ENCODE peak calls at places on chromosomes 11 and 22, in four cellular contexts. One of them, this sample, is unnamed.

GRCh38 chr11:797300-798092 is 585 bp downstream of the SLC25A22 start:
- DNase-seq in AG09319: no peak
- DNase-seq in HepG2: peak
- DNase-seq in astrocyte of the spinal cord: peak
- DNase-seq in this sample: no peak

GRCh38 chr11:69533296-69534165 is 52.1 kb downstream of the LINC01488 start:
- DNase-seq in astrocyte of the spinal cord: no peak
- DNase-seq in HepG2: no peak
- DNase-seq in AG09319: no peak
- DNase-seq in this sample: no peak

GRCh38 chr11:36196476-36197099 is 92.6 kb downstream of the COMMD9 start:
- DNase-seq in AG09319: no peak
- DNase-seq in HepG2: no peak
- DNase-seq in astrocyte of the spinal cord: no peak
- DNase-seq in this sample: no peak

GRCh38 chr11:11149671-11150459 is 203.2 kb downstream of the CSNK2A3 start:
- DNase-seq in AG09319: no peak
- DNase-seq in astrocyte of the spinal cord: no peak
- DNase-seq in HepG2: no peak
- DNase-seq in this sample: no peak

GRCh38 chr22:27997538-27997937 is 78.5 kb upstream of the PITPNB start:
- DNase-seq in astrocyte of the spinal cord: peak
- DNase-seq in HepG2: no peak
- DNase-seq in AG09319: no peak
- DNase-seq in this sample: no peak

GRCh38 chr11:22432331-22433065 is 94.3 kb downstream of the SLC17A6 start:
- DNase-seq in HepG2: no peak
- DNase-seq in astrocyte of the spinal cord: peak
- DNase-seq in AG09319: no peak
- DNase-seq in this sample: no peak

GRCh38 chr11:1323779-1324178 is 14.3 kb upstream of the TOLLIP start:
- DNase-seq in HepG2: no peak
- DNase-seq in AG09319: no peak
- DNase-seq in astrocyte of the spinal cord: no peak
- DNase-seq in this sample: no peak

GRCh38 chr22:28955817-28956216 is 72.4 kb downstream of the ZNRF3 start:
- DNase-seq in AG09319: no peak
- DNase-seq in HepG2: no peak
- DNase-seq in astrocyte of the spinal cord: no peak
- DNase-seq in this sample: no peak

GRCh38 chr22:28958611-28959010 is 75.2 kb downstream of the ZNRF3 start:
- DNase-seq in astrocyte of the spinal cord: peak
- DNase-seq in AG09319: no peak
- DNase-seq in HepG2: no peak
- DNase-seq in this sample: no peak

GRCh38 chr11:32713496-32713895 is 81.0 kb downstream of the CCDC73 start:
- DNase-seq in HepG2: no peak
- DNase-seq in AG09319: no peak
- DNase-seq in astrocyte of the spinal cord: peak
- DNase-seq in this sample: no peak

GRCh38 chr22:46815132-46815531 is 52.7 kb downstream of the TBC1D22A start:
- DNase-seq in astrocyte of the spinal cord: no peak
- DNase-seq in AG09319: no peak
- DNase-seq in HepG2: peak
- DNase-seq in this sample: no peak

GRCh38 chr22:22195265-22196017 is 49.1 kb upstream of the VPREB1 start:
- DNase-seq in astrocyte of the spinal cord: peak
- DNase-seq in HepG2: peak
- DNase-seq in AG09319: no peak
- DNase-seq in this sample: peak

GRCh38 chr11:79182794-79183193 is 258.0 kb downstream of the TENM4 start:
- DNase-seq in HepG2: no peak
- DNase-seq in AG09319: peak
- DNase-seq in astrocyte of the spinal cord: peak
- DNase-seq in this sample: no peak

GRCh38 chr11:11010624-11011127 is 152.8 kb upstream of the ZBED5 start:
- DNase-seq in astrocyte of the spinal cord: peak
- DNase-seq in HepG2: peak
- DNase-seq in AG09319: no peak
- DNase-seq in this sample: no peak

GRCh38 chr11:14189874-14190273 is 169.1 kb downstream of the RRAS2 start:
- DNase-seq in AG09319: peak
- DNase-seq in astrocyte of the spinal cord: no peak
- DNase-seq in HepG2: no peak
- DNase-seq in this sample: peak

GRCh38 chr22:50737728-50738648 is at the start of gene ACR:
- DNase-seq in astrocyte of the spinal cord: no peak
- DNase-seq in AG09319: no peak
- DNase-seq in HepG2: no peak
- DNase-seq in this sample: no peak

DNA sequence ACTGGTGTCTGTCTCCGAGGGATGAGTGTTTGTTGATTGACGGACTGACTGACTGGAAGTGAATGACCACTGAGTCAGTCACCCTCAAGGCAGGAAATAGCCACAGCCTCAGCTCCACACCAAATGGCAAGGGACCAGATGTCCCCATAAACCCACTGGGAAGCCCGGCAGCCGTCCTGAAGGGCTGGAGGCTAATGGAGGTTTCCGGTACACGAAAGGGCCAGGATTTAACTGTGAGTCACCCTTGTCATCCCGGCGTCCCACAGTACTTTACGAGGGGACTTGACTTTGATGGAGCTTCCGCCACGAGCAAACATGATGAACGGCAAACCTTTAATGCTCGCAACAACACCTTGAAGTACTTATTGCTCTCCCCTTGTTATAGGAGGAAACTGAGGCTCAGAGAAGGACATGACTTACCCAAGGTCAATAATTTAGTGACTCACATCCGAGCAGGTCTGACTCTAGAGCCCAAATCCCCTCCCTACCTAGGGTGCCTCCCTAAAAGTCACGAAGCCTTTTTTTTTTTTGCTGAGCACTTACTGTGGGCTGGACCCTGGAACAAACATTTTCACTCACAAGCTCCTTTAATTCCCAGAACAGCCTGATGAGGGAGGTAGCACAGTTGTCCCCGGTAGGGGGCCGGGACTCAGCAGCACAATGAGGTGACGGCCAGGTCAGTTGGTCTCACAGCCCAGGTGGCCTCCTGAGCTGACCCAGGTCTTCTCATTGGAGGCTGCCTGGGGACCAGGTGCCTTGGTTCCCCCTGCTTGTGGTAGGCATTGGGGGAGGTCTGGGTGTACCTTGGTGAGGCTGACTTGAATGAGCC is 25.2 kb upstream of the GCAT start:
- DNase-seq in astrocyte of the spinal cord: peak
- DNase-seq in HepG2: peak
- DNase-seq in AG09319: no peak
- DNase-seq in this sample: no peak
- TF ChIP-seq CTCF in astrocyte of the spinal cord: peak
- TF ChIP-seq CTCF in HepG2: peak
- TF ChIP-seq CTCF in AG09319: no peak
- TF ChIP-seq CTCF in this sample: no peak

GRCh38 chr11:64312947-64313346 is 4.4 kb downstream of the TRMT112 start:
- DNase-seq in astrocyte of the spinal cord: no peak
- DNase-seq in AG09319: no peak
- DNase-seq in HepG2: no peak
- DNase-seq in this sample: no peak

GRCh38 chr11:64314805-64315561 is 2.4 kb downstream of the TRMT112 start:
- DNase-seq in AG09319: no peak
- DNase-seq in astrocyte of the spinal cord: no peak
- DNase-seq in HepG2: no peak
- DNase-seq in this sample: no peak

GRCh38 chr11:64314146-64314804 is 3.1 kb downstream of the TRMT112 start:
- DNase-seq in AG09319: no peak
- DNase-seq in astrocyte of the spinal cord: no peak
- DNase-seq in HepG2: no peak
- DNase-seq in this sample: no peak

GRCh38 chr11:64317325-64317960 is at the start of gene TRMT112:
- DNase-seq in astrocyte of the spinal cord: peak
- DNase-seq in HepG2: peak
- DNase-seq in AG09319: peak
- DNase-seq in this sample: peak

GRCh38 chr11:64313491-64314145 is 3.7 kb downstream of the TRMT112 start:
- DNase-seq in HepG2: no peak
- DNase-seq in astrocyte of the spinal cord: no peak
- DNase-seq in AG09319: no peak
- DNase-seq in this sample: no peak
- TF ChIP-seq CTCF in HepG2: no peak
- TF ChIP-seq CTCF in astrocyte of the spinal cord: no peak
- TF ChIP-seq CTCF in AG09319: peak
- TF ChIP-seq CTCF in this sample: no peak

GRCh38 chr22:30273196-30273595 is 6.5 kb upstream of the OSM start:
- DNase-seq in HepG2: no peak
- DNase-seq in AG09319: no peak
- DNase-seq in astrocyte of the spinal cord: no peak
- DNase-seq in this sample: no peak
- TF ChIP-seq CTCF in HepG2: no peak
- TF ChIP-seq CTCF in AG09319: no peak
- TF ChIP-seq CTCF in astrocyte of the spinal cord: no peak
- TF ChIP-seq CTCF in this sample: no peak

GRCh38 chr11:65861165-65861505 is 902 bp downstream of the MUS81 start:
- DNase-seq in HepG2: no peak
- DNase-seq in AG09319: no peak
- DNase-seq in astrocyte of the spinal cord: no peak
- DNase-seq in this sample: no peak

GRCh38 chr11:65859812-65860277 is 388 bp upstream of the MUS81 start:
- DNase-seq in HepG2: no peak
- DNase-seq in astrocyte of the spinal cord: no peak
- DNase-seq in AG09319: no peak
- DNase-seq in this sample: no peak

GRCh38 chr11:65861533-65862183 is 1.4 kb downstream of the MUS81 start:
- DNase-seq in HepG2: no peak
- DNase-seq in astrocyte of the spinal cord: no peak
- DNase-seq in AG09319: no peak
- DNase-seq in this sample: no peak

GRCh38 chr11:65859134-65859811 is 960 bp upstream of the MUS81 start:
- DNase-seq in astrocyte of the spinal cord: peak
- DNase-seq in AG09319: peak
- DNase-seq in HepG2: peak
- DNase-seq in this sample: peak

GRCh38 chr11:65860278-65861164 is at the start of gene MUS81:
- DNase-seq in astrocyte of the spinal cord: peak
- DNase-seq in AG09319: peak
- DNase-seq in HepG2: peak
- DNase-seq in this sample: peak
- TF ChIP-seq CTCF in astrocyte of the spinal cord: peak
- TF ChIP-seq CTCF in AG09319: peak
- TF ChIP-seq CTCF in HepG2: peak
- TF ChIP-seq CTCF in this sample: peak

GRCh38 chr11:77316733-77317342 is 15.4 kb upstream of the GDPD4 start:
- DNase-seq in HepG2: no peak
- DNase-seq in astrocyte of the spinal cord: no peak
- DNase-seq in AG09319: no peak
- DNase-seq in this sample: no peak
- TF ChIP-seq CTCF in HepG2: no peak
- TF ChIP-seq CTCF in astrocyte of the spinal cord: no peak
- TF ChIP-seq CTCF in AG09319: no peak
- TF ChIP-seq CTCF in this sample: no peak

DNA sequence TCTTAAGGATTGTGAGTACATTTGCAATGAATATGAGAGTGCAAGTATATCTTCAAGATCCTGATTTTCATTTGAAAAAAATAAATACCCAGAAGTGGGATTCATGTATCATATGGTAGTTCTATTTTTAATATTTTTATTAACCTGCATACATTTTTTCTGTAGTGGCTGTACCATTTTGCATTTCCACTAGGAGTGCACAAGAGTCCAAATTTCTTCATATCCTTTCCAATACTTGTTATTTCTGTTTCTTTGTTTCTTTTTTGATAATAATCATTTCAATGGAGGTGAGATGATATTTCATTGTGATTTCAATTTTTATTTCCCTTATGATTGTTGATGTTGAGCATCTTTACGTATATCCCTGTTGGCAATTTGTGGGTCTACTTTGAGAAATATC is 759.8 kb upstream of the CNTN5 start:
- DNase-seq in AG09319: no peak
- DNase-seq in HepG2: no peak
- DNase-seq in astrocyte of the spinal cord: no peak
- DNase-seq in this sample: no peak
- TF ChIP-seq CTCF in AG09319: no peak
- TF ChIP-seq CTCF in HepG2: no peak
- TF ChIP-seq CTCF in astrocyte of the spinal cord: peak
- TF ChIP-seq CTCF in this sample: no peak

GRCh38 chr22:44944891-44945600 is 64.8 kb downstream of the PHF21B start:
- DNase-seq in AG09319: no peak
- DNase-seq in HepG2: no peak
- DNase-seq in astrocyte of the spinal cord: no peak
- DNase-seq in this sample: no peak

GRCh38 chr22:44943701-44944324 is 66.0 kb downstream of the PHF21B start:
- DNase-seq in astrocyte of the spinal cord: no peak
- DNase-seq in AG09319: no peak
- DNase-seq in HepG2: no peak
- DNase-seq in this sample: no peak

GRCh38 chr22:44942056-44942455 is 67.7 kb downstream of the PHF21B start:
- DNase-seq in HepG2: no peak
- DNase-seq in astrocyte of the spinal cord: no peak
- DNase-seq in AG09319: no peak
- DNase-seq in this sample: no peak

GRCh38 chr22:44941176-44941575 is 68.6 kb downstream of the PHF21B start:
- DNase-seq in HepG2: no peak
- DNase-seq in AG09319: no peak
- DNase-seq in astrocyte of the spinal cord: no peak
- DNase-seq in this sample: no peak

DNA sequence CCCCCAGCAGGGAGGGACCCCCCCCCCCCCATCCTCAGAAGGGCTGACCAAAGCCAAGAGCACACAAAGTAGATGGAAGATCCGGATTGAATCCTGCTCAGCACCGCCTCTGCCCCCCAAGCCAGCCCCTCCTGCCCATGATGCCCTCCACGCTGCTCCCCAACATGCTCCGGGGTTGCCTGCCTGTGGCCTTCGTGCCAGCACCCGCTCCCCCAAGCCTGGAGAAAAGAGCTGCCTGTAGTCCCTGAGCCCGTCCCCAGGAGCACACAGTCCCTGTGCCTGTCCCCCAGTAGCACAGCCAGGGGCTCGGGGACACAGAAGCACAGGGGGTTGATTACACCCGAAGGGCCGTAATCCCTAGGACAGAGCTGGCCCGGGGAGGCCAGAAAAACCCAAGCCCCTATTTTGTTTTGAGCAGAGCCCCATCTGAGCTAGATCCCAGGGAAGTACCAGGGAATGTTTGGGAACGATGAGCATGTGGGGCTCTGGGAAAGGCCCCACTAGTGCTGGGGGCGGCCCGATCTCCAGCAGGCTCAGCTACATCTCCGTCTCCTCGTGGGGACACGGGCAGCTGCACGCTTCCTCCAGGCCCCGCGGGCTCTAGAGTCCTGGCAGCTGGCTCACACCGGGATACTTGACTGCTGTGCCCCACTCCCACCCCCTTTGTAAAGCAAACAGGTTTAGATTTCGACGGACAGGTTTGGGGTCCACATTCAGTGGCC is 66.7 kb downstream of the PHF21B start:
- DNase-seq in HepG2: no peak
- DNase-seq in astrocyte of the spinal cord: no peak
- DNase-seq in AG09319: no peak
- DNase-seq in this sample: no peak
- TF ChIP-seq CTCF in HepG2: no peak
- TF ChIP-seq CTCF in astrocyte of the spinal cord: no peak
- TF ChIP-seq CTCF in AG09319: no peak
- TF ChIP-seq CTCF in this sample: no peak

GRCh38 chr11:104256525-104256924 is 92.6 kb upstream of the PDGFD start:
- DNase-seq in astrocyte of the spinal cord: peak
- DNase-seq in AG09319: no peak
- DNase-seq in HepG2: no peak
- DNase-seq in this sample: no peak
- TF ChIP-seq CTCF in astrocyte of the spinal cord: no peak
- TF ChIP-seq CTCF in AG09319: no peak
- TF ChIP-seq CTCF in HepG2: no peak
- TF ChIP-seq CTCF in this sample: no peak

GRCh38 chr11:59862252-59862651 is 4.0 kb downstream of the TCN1 start:
- DNase-seq in astrocyte of the spinal cord: no peak
- DNase-seq in HepG2: no peak
- DNase-seq in AG09319: no peak
- DNase-seq in this sample: no peak
- TF ChIP-seq CTCF in astrocyte of the spinal cord: no peak
- TF ChIP-seq CTCF in HepG2: no peak
- TF ChIP-seq CTCF in AG09319: no peak
- TF ChIP-seq CTCF in this sample: no peak